ENCODE peak calls at places on chromosomes 6 and 20, in seven cellular contexts. Z, I, X, Y, H, R and F are unnamed samples.

GRCh38 chr6:137182654-137183073 is 9.2 kb upstream of the IL22RA2 start:
- DNase-seq in Z (no peak), I (no peak), X (no peak), Y (no peak), H (no peak), R (no peak), F (no peak)

GRCh38 chr20:3744806-3745685 is 12.6 kb downstream of the HSPA12B start:
- DNase-seq in Z (peak; percentile 76), I (peak; percentile 79), X (peak; percentile 79), Y (peak; percentile 51), H (peak; percentile 94), R (peak; percentile 71), F (peak; percentile 70)

GRCh38 chr6:150322452-150322851 is 46.4 kb upstream of the IYD start:
- DNase-seq in Z (no peak), I (no peak), X (peak; percentile 37), Y (no peak), H (no peak), R (no peak), F (no peak)

GRCh38 chr6:116025405-116025804 is 35.3 kb downstream of the FRK start:
- DNase-seq in Z (no peak), I (no peak), X (no peak), Y (no peak), H (no peak), R (no peak), F (no peak)

GRCh38 chr6:155174576-155175174 is 89.1 kb upstream of the CLDN20 start:
- DNase-seq in Z (peak; percentile 47), I (peak; percentile 65), X (peak; percentile 69), Y (peak; percentile 54), H (no peak), R (peak; percentile 25), F (peak; percentile 63)

GRCh38 chr6:130406935-130407532 is 41.2 kb downstream of the TMEM200A start:
- DNase-seq in Z (no peak), I (no peak), X (no peak), Y (no peak), H (no peak), R (no peak), F (no peak)

GRCh38 chr20:61253640-61254511 is 1.8 kb downstream of the CDH4 start:
- DNase-seq in Z (no peak), I (no peak), X (no peak), Y (no peak), H (no peak), R (no peak), F (no peak)

GRCh38 chr6:36616888-36617521 is 22.8 kb downstream of the SRSF3 start:
- DNase-seq in Z (no peak), I (no peak), X (no peak), Y (no peak), H (peak; percentile 86), R (no peak), F (no peak)

GRCh38 chr6:16291739-16292138 is 53.4 kb downstream of the GMPR start:
- DNase-seq in Z (no peak), I (no peak), X (no peak), Y (no peak), H (no peak), R (no peak), F (no peak)

GRCh38 chr6:38723783-38724182 is 8.7 kb downstream of the DNAH8 start:
- DNase-seq in Z (no peak), I (no peak), X (no peak), Y (no peak), H (no peak), R (no peak), F (no peak)

GRCh38 chr6:447381-448165 is 56.0 kb downstream of the IRF4 start:
- DNase-seq in Z (peak; percentile 60), I (peak; percentile 76), X (no peak), Y (no peak), H (no peak), R (peak; percentile 22), F (no peak)

GRCh38 chr20:48965189-48965910 is 43.8 kb downstream of the ARFGEF2 start:
- DNase-seq in Z (no peak), I (no peak), X (no peak), Y (no peak), H (no peak), R (no peak), F (no peak)

GRCh38 chr6:116369540-116370327 is 1.0 kb upstream of the DSE start:
- DNase-seq in Z (no peak), I (no peak), X (no peak), Y (no peak), H (no peak), R (no peak), F (no peak)

GRCh38 chr20:64171211-64171610 is 7.0 kb downstream of the MYT1 start:
- DNase-seq in Z (no peak), I (no peak), X (no peak), Y (no peak), H (no peak), R (no peak), F (no peak)

GRCh38 chr6:108236791-108237190 is 24.0 kb downstream of the SNX3 start:
- DNase-seq in Z (no peak), I (no peak), X (no peak), Y (no peak), H (no peak), R (no peak), F (no peak)

GRCh38 chr6:130033999-130034814 is 15.8 kb downstream of the L3MBTL3 start:
- DNase-seq in Z (peak; percentile 22), I (peak; percentile 32), X (no peak), Y (no peak), H (no peak), R (peak; percentile 11), F (no peak)

GRCh38 chr6:167717455-167717854 is 109.3 kb upstream of the AFDN start:
- DNase-seq in Z (no peak), I (no peak), X (no peak), Y (no peak), H (peak; percentile 42), R (no peak), F (no peak)

GRCh38 chr20:48606117-48606840 is 221.5 kb downstream of the PREX1 start:
- DNase-seq in Z (no peak), I (no peak), X (no peak), Y (no peak), H (peak; percentile 42), R (no peak), F (no peak)

GRCh38 chr6:73968358-73968757 is 272.4 kb downstream of the CD109 start:
- DNase-seq in Z (no peak), I (no peak), X (no peak), Y (no peak), H (no peak), R (no peak), F (no peak)

GRCh38 chr6:44386364-44386928 is 1.1 kb upstream of the CDC5L start:
- DNase-seq in Z (no peak), I (no peak), X (no peak), Y (no peak), H (peak; percentile 87), R (no peak), F (no peak)

GRCh38 chr6:52503853-52504777 is 72.7 kb downstream of the TRAM2 start:
- DNase-seq in Z (no peak), I (no peak), X (peak; percentile 91), Y (no peak), H (peak; percentile 96), R (no peak), F (no peak)

GRCh38 chr6:105568751-105569150 is 165.9 kb upstream of the PREP start:
- DNase-seq in Z (no peak), I (no peak), X (no peak), Y (no peak), H (no peak), R (no peak), F (no peak)

GRCh38 chr6:14897836-14898235 is 348.0 kb upstream of the JARID2 start:
- DNase-seq in Z (no peak), I (no peak), X (no peak), Y (no peak), H (no peak), R (no peak), F (no peak)

GRCh38 chr6:161437851-161438250 is 164.0 kb upstream of the AGPAT4 start:
- DNase-seq in Z (no peak), I (no peak), X (no peak), Y (no peak), H (no peak), R (no peak), F (no peak)

GRCh38 chr6:32967151-32968091 is 973 bp upstream of the BRD2 start:
- DNase-seq in Z (no peak), I (no peak), X (no peak), Y (no peak), H (no peak), R (no peak), F (no peak)

GRCh38 chr6:146410851-146411595 is 132.6 kb upstream of the RAB32 start:
- DNase-seq in Z (no peak), I (no peak), X (no peak), Y (no peak), H (no peak), R (no peak), F (no peak)

GRCh38 chr6:1834641-1835516 is 225.2 kb downstream of the FOXC1 start:
- DNase-seq in Z (no peak), I (no peak), X (no peak), Y (no peak), H (no peak), R (no peak), F (no peak)

GRCh38 chr6:150940951-150941350 is 75.4 kb downstream of the MTHFD1L start:
- DNase-seq in Z (no peak), I (no peak), X (no peak), Y (no peak), H (no peak), R (no peak), F (no peak)